ENCODE peak calls at places on chromosomes 5 and 9, in four cellular contexts. T, L, C and K are unnamed samples. For H3K36me3, the result is how much of the 10 kb centered on the place peaks cover.

GRCh38 chr5:16615737-16616535 is 861 bp downstream of the RETREG1 start:
- DNase-seq in L (no peak), T (no peak), C (no peak), K (no peak)

GRCh38 chr5:72938206-72938605 is 17.6 kb upstream of the FCHO2 start:
- DNase-seq in L (no peak), T (no peak), C (no peak), K (peak)

GRCh38 chr9:83472764-83473163 is 65.4 kb downstream of the FRMD3 start:
- DNase-seq in L (no peak), C (no peak), T (no peak), K (no peak)

GRCh38 chr5:34743878-34744277 is 87.8 kb downstream of the RAI14 start:
- DNase-seq in L (no peak), T (no peak), C (no peak), K (peak)

GRCh38 chr9:136058152-136058483 is 37.0 kb downstream of the NACC2 start:
- DNase-seq in L (no peak), C (no peak), T (no peak), K (no peak)

GRCh38 chr9:131503626-131504465 is 1.1 kb downstream of the POMT1 start:
- DNase-seq in C (no peak), T (no peak), L (no peak), K (peak)

GRCh38 chr5:148850836-148851235 is 24.4 kb downstream of the ADRB2 start:
- DNase-seq in L (no peak), C (no peak), T (no peak), K (no peak)

GRCh38 chr9:127976498-127976897 is 4.3 kb downstream of the EEIG1 start:
- DNase-seq in L (no peak), C (no peak), T (no peak), K (no peak)

GRCh38 chr5:111299067-111299481 is 74.9 kb downstream of the CAMK4 start:
- DNase-seq in T (no peak), L (no peak), C (no peak), K (no peak)

GRCh38 chr9:123926986-123927385 is 2.9 kb downstream of the DENND1A start:
- DNase-seq in T (no peak), L (no peak), C (no peak), K (no peak)
- H3K36me3 ChIP-seq in T (under half), L (under half), C (under half), K (under half)

GRCh38 chr5:169706070-169706469 is 69.0 kb downstream of the DOCK2 start:
- DNase-seq in T (no peak), C (no peak), L (no peak), K (no peak)

GRCh38 chr5:169706758-169707450 is 69.8 kb downstream of the DOCK2 start:
- DNase-seq in T (peak), L (no peak), C (no peak), K (peak)

GRCh38 chr5:169707714-169708113 is 70.6 kb downstream of the DOCK2 start:
- DNase-seq in T (no peak), C (no peak), L (no peak), K (no peak)

GRCh38 chr5:169703803-169704202 is 66.7 kb downstream of the DOCK2 start:
- DNase-seq in L (no peak), T (no peak), C (no peak), K (no peak)

DNA sequence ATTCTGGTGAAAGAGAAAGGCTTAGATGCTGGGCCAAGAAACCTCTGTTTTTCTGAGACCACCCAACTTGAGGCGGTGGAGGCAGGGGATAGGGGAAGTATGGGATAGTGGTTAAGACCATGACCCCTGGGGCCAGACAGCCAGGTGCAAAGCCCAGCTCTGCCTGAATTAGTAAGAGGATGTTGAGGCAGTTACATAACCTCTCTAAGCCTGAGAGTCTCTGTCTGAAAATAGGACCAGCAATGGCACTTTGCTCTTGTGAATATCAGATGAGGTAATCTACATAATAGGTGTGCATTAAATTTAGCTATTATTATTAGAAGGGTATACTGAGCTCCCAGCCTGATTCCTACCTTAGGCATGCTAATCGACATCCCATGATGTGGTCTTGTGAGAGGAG is 68.2 kb downstream of the DOCK2 start:
- DNase-seq in L (no peak), C (no peak), T (no peak), K (no peak)
- H3K36me3 ChIP-seq in L (under half), C (under half), T (under half), K (under half)

DNA sequence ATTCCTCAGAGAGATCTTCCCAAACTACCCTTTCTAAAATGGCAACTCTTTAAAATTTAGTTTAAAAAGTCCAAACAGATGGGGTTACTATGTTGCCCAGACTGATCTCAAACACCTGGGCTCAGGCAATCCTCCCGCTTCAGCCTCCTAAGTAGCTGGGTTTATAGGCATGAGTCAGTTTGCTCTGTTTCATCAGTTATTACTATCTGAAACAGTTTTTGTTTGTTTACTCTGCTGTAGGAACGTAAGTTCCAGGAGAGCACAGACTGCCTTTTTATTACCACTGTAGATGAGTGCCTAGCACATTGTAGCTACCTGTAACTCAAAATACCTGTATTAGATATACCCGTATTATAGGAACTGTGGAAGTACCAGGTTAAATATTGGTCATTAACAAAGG is 89.4 kb downstream of the UHRF2 start:
- DNase-seq in L (no peak), T (no peak), C (no peak), K (no peak)
- H3K36me3 ChIP-seq in L (half or more), T (under half), C (half or more), K (half or more)

DNA sequence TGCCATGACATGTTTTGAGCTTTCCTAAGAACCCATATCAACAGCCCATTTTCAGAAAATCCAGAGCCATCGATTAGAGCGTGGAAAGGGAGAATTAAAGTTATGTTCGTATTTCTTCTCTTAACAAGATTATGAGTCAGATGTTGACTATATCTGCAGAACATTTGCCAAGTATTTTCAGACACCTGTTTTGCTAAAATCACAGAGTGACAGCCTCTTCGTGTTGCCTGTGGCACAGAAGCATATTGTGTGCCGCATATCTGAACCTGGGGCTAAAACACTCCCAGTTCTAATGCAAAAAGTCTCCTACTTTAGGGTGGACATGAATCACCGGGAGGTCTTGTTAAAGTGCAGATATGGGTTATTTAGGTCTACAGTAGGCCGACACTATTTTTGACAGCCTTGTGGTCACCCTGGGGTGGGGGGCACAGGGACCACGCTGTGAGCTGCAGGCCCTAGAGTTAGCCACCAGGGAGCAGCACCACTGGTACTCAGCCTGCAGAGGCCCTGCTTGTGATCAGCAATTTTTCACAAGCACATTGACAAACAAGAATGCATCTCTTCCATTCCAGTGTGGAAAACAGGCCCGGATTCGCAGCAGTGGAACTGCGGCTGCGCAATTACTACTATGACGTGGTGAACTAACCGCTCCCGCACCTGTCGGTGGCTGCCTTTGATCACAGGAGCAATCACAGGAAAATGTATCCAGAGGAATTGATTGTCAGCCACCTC is 93.5 kb downstream of the SYK start:
- DNase-seq in T (no peak), L (no peak), C (no peak), K (peak)
- H3K36me3 ChIP-seq in T (under half), L (under half), C (under half), K (under half)

DNA sequence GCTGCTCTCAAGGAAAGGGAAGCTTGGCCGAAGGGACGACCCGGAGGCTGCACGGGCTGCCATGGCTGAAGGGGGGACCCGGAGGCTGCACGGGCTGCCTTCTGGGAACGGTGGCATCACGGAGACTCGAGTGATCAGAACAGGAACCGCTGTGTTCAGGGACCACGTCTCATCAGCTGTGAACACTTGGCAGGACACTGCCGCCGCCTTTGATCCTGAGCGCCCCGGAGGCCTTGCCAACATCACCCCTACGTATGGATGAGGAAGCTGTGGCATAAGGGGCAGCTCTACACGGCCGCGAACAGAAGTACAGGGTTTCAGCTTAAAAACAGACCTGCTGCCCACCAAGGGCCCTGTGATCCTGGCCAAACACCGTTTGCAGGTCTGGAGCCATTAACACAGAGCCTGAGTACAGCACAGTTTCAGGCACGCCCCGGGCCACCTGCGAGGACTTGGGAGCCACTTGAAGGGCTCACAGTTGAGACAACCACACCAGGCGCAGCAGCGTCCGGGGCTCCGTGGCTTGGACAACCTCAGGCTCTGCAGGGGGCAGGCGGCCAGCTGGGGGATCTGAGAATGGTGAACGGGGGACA is 23.9 kb upstream of the TERT start:
- DNase-seq in T (no peak), L (no peak), C (no peak), K (no peak)
- H3K36me3 ChIP-seq in T (half or more), L (half or more), C (half or more), K (half or more)

DNA sequence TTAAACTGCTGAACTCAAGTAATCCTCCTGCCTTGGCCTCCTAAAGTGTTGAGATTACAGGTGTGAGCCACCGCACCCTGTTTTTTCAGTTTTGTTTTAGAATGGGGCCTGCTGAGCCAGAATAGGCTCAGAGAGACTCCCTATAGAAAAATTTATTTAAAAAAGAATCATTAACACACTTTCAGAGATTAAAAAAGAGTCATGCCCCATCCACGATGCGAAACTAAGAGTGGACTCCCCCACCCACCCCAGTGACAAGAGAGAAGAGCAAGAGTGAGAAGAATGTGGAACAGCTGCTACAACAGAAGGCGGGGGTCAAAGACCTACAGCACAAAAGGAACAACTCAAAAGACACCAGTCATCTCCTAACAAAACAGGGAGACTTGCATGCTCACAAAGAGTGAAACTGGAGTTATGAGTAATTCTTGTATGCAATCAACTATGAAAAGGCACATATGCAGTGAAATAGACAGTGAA is 47.2 kb downstream of the GLDC start:
- DNase-seq in T (no peak), L (no peak), C (no peak), K (peak)
- H3K36me3 ChIP-seq in T (under half), L (under half), C (under half), K (under half)

GRCh38 chr5:179596421-179596820 is 27.1 kb downstream of the HNRNPH1 start:
- DNase-seq in C (no peak), L (no peak), T (no peak), K (no peak)
- H3K36me3 ChIP-seq in C (half or more), L (half or more), T (half or more), K (half or more)

DNA sequence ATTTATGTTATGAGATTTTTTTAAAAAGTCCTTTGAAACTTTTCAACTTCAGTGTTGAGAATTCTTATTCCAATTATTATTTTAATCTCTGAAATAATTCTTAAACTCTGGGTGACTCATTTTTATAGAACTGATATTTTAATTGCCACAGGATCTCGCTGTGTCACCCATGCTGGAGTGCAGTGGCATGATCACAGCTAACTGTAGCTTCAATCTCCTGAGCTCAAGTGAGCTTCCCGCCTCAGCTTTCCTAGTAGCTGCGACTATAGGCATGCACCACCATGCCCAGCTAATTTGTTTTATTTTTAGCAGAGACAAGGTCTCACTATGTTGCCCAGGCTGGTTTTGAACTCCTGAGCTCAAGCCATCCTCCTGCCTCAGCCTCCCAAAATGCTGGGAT is 41.0 kb downstream of the DIMT1 start:
- DNase-seq in T (no peak), L (no peak), C (no peak), K (no peak)
- H3K36me3 ChIP-seq in T (half or more), L (half or more), C (half or more), K (half or more)

GRCh38 chr9:120443976-120444375 is 136.0 kb downstream of the CDK5RAP2 start:
- DNase-seq in T (no peak), C (no peak), L (no peak), K (no peak)

GRCh38 chr9:120443489-120443888 is 136.5 kb downstream of the CDK5RAP2 start:
- DNase-seq in T (peak), C (no peak), L (no peak), K (peak)

GRCh38 chr9:120446681-120447080 is 133.3 kb downstream of the CDK5RAP2 start:
- DNase-seq in C (no peak), L (no peak), T (no peak), K (no peak)

GRCh38 chr9:120447959-120448500 is 131.9 kb downstream of the CDK5RAP2 start:
- DNase-seq in C (no peak), T (no peak), L (no peak), K (no peak)

DNA sequence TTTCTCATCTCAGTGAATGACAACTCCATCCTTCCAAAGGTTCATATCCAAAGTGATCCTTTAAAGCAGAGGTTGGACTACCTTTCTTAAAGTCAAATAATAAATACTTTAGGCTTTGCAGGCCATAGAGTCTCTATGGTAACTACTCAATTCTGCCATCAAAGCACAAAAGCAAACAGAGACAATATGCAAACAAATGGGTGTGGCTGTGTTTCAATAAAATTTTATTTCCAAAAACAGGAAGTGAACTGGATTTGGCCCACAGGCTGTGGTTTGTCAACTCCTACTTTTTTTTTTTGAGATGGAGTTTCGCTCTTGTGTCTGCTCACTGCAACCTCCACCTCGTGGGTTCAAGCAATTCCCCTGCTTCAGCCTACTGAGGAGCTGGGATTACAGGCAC is 134.0 kb downstream of the CDK5RAP2 start:
- DNase-seq in L (no peak), C (no peak), T (no peak), K (no peak)
- H3K36me3 ChIP-seq in L (under half), C (under half), T (under half), K (under half)